ENCODE peak calls at places on chromosomes 6 and 20, in five cellular contexts. One of them, this sample, is unnamed.

GRCh38 chr20:1324598-1325172 is 4.3 kb downstream of the SDCBP2 start:
- DNase-seq in CD8-positive, alpha-beta T cell: peak
- DNase-seq in ovary: peak
- DNase-seq in GM12878: no peak
- DNase-seq in tibial nerve: no peak
- DNase-seq in this sample: no peak

GRCh38 chr6:36243562-36244212 is 26.2 kb upstream of the PNPLA1 start:
- DNase-seq in CD8-positive, alpha-beta T cell: no peak
- DNase-seq in ovary: no peak
- DNase-seq in GM12878: no peak
- DNase-seq in tibial nerve: no peak
- DNase-seq in this sample: no peak

GRCh38 chr20:56826971-56827645 is 198.0 kb downstream of the TFAP2C start:
- DNase-seq in CD8-positive, alpha-beta T cell: no peak
- DNase-seq in ovary: no peak
- DNase-seq in GM12878: no peak
- DNase-seq in tibial nerve: peak
- DNase-seq in this sample: no peak

GRCh38 chr6:157471895-157472686 is 91.1 kb downstream of the ZDHHC14 start:
- DNase-seq in CD8-positive, alpha-beta T cell: no peak
- DNase-seq in ovary: no peak
- DNase-seq in GM12878: no peak
- DNase-seq in tibial nerve: no peak
- DNase-seq in this sample: no peak

GRCh38 chr20:59565768-59566461 is 38.4 kb upstream of the PHACTR3 start:
- DNase-seq in CD8-positive, alpha-beta T cell: no peak
- DNase-seq in ovary: no peak
- DNase-seq in GM12878: no peak
- DNase-seq in tibial nerve: no peak
- DNase-seq in this sample: no peak

GRCh38 chr6:41939091-41939847 is 2.3 kb downstream of the CCND3 start:
- DNase-seq in CD8-positive, alpha-beta T cell: no peak
- DNase-seq in ovary: peak
- DNase-seq in GM12878: no peak
- DNase-seq in tibial nerve: no peak
- DNase-seq in this sample: peak

GRCh38 chr20:10626896-10627295 is 46.9 kb downstream of the JAG1 start:
- DNase-seq in CD8-positive, alpha-beta T cell: no peak
- DNase-seq in ovary: no peak
- DNase-seq in GM12878: no peak
- DNase-seq in tibial nerve: peak
- DNase-seq in this sample: no peak

GRCh38 chr6:151317206-151317994 is 74.0 kb downstream of the ZBTB2 start:
- DNase-seq in CD8-positive, alpha-beta T cell: no peak
- DNase-seq in ovary: no peak
- DNase-seq in GM12878: no peak
- DNase-seq in tibial nerve: no peak
- DNase-seq in this sample: no peak

GRCh38 chr6:11307226-11307625 is 74.8 kb upstream of the NEDD9 start:
- DNase-seq in CD8-positive, alpha-beta T cell: no peak
- DNase-seq in ovary: no peak
- DNase-seq in GM12878: no peak
- DNase-seq in tibial nerve: no peak
- DNase-seq in this sample: no peak

GRCh38 chr6:36701401-36701991 is 3.9 kb downstream of the RAB44 start:
- DNase-seq in CD8-positive, alpha-beta T cell: no peak
- DNase-seq in ovary: no peak
- DNase-seq in GM12878: no peak
- DNase-seq in tibial nerve: no peak
- DNase-seq in this sample: no peak

GRCh38 chr20:61041481-61041880 is 210.6 kb upstream of the CDH4 start:
- DNase-seq in CD8-positive, alpha-beta T cell: no peak
- DNase-seq in ovary: no peak
- DNase-seq in GM12878: no peak
- DNase-seq in tibial nerve: no peak
- DNase-seq in this sample: no peak

GRCh38 chr6:17349437-17349836 is 44.0 kb upstream of the CAP2 start:
- DNase-seq in CD8-positive, alpha-beta T cell: no peak
- DNase-seq in ovary: no peak
- DNase-seq in GM12878: no peak
- DNase-seq in tibial nerve: no peak
- DNase-seq in this sample: no peak

GRCh38 chr6:75115501-75115900 is 90.4 kb downstream of the COL12A1 start:
- DNase-seq in CD8-positive, alpha-beta T cell: no peak
- DNase-seq in ovary: no peak
- DNase-seq in GM12878: no peak
- DNase-seq in tibial nerve: no peak
- DNase-seq in this sample: no peak

GRCh38 chr20:3590164-3590563 is 73.0 kb downstream of the GFRA4 start:
- DNase-seq in CD8-positive, alpha-beta T cell: no peak
- DNase-seq in ovary: no peak
- DNase-seq in GM12878: no peak
- DNase-seq in tibial nerve: no peak
- DNase-seq in this sample: no peak

GRCh38 chr20:50636601-50637539 is 54.5 kb downstream of the RIPOR3 start:
- DNase-seq in CD8-positive, alpha-beta T cell: no peak
- DNase-seq in ovary: no peak
- DNase-seq in GM12878: no peak
- DNase-seq in tibial nerve: no peak
- DNase-seq in this sample: no peak

DNA sequence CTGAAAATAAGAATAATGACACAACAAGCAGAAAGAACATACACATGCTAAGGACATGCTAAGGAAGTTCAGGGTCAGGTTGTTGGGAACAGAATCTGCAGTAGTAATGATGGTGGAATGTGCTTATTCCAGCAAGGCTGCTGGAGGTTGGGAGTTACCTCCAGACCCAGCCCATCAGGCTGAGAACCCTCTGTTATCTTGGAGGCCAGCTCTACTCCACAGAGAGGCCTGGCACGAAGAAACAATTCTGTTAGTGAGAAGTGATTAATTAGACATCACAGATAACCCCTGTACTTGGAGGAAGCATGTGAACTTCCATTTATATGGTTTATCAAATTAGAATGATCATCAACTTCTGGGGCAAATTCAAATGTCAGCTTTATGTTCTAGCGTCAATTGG is 22.1 kb upstream of the ARHGAP18 start:
- DNase-seq in CD8-positive, alpha-beta T cell: no peak
- DNase-seq in ovary: no peak
- DNase-seq in GM12878: no peak
- DNase-seq in tibial nerve: no peak
- DNase-seq in this sample: no peak
- TF ChIP-seq CTCF in CD8-positive, alpha-beta T cell: no peak
- TF ChIP-seq CTCF in ovary: no peak
- TF ChIP-seq CTCF in GM12878: no peak
- TF ChIP-seq CTCF in tibial nerve: no peak
- TF ChIP-seq CTCF in this sample: no peak

GRCh38 chr20:15195378-15195777 is 858.0 kb upstream of the FLRT3 start:
- DNase-seq in CD8-positive, alpha-beta T cell: no peak
- DNase-seq in ovary: no peak
- DNase-seq in GM12878: no peak
- DNase-seq in tibial nerve: no peak
- DNase-seq in this sample: no peak
- H3K4me3 ChIP-seq in CD8-positive, alpha-beta T cell: no peak
- H3K4me3 ChIP-seq in ovary: no peak
- H3K4me3 ChIP-seq in GM12878: no peak
- H3K4me3 ChIP-seq in tibial nerve: no peak
- H3K4me3 ChIP-seq in this sample: no peak

GRCh38 chr6:33428219-33428890 is 8.5 kb downstream of the SYNGAP1 start:
- DNase-seq in CD8-positive, alpha-beta T cell: no peak
- DNase-seq in ovary: peak
- DNase-seq in GM12878: no peak
- DNase-seq in tibial nerve: no peak
- DNase-seq in this sample: no peak

GRCh38 chr6:33425668-33426577 is 6.1 kb downstream of the SYNGAP1 start:
- DNase-seq in CD8-positive, alpha-beta T cell: peak
- DNase-seq in ovary: peak
- DNase-seq in GM12878: no peak
- DNase-seq in tibial nerve: peak
- DNase-seq in this sample: peak

GRCh38 chr6:33428891-33429744 is 9.3 kb downstream of the SYNGAP1 start:
- DNase-seq in CD8-positive, alpha-beta T cell: no peak
- DNase-seq in ovary: peak
- DNase-seq in GM12878: no peak
- DNase-seq in tibial nerve: no peak
- DNase-seq in this sample: no peak

GRCh38 chr6:33426590-33427563 is 7.0 kb downstream of the SYNGAP1 start:
- DNase-seq in CD8-positive, alpha-beta T cell: peak
- DNase-seq in ovary: peak
- DNase-seq in GM12878: no peak
- DNase-seq in tibial nerve: no peak
- DNase-seq in this sample: no peak

DNA sequence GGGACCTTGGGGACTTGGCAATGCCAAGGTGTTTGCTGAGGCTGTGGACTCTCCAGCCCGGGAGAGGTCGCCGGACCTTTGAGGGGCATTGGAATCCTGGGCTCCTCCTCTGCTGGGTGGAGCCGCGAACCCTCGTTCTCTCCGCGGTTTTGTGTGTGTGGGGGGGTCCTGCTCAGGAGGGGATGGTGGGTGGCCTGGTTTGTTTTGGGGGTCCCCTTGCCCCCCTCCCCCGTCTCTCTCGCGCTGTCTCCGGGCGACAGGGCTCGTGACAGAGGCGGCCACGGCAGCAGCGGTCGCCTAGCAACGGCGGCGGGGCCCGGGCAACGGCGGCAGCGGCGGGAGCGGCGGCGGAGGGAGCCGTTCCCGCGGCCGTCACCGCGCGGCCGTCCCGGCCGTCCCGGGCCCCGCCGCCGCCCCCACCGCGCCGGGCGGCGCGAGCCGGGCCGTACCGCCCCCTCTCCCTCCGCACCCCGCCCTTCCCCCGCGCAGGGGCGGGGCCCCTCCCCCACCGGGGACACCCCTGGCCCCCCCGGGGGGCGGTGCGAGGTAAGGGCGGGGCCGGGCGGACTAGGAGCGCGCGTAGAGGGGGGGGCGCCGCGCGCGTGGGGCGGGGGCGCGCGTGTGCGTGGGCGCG is 7.8 kb downstream of the SYNGAP1 start:
- DNase-seq in CD8-positive, alpha-beta T cell: peak
- DNase-seq in ovary: peak
- DNase-seq in GM12878: no peak
- DNase-seq in tibial nerve: no peak
- DNase-seq in this sample: peak
- H3K27ac ChIP-seq in CD8-positive, alpha-beta T cell: peak
- H3K27ac ChIP-seq in ovary: peak
- H3K27ac ChIP-seq in GM12878: no peak
- H3K27ac ChIP-seq in tibial nerve: peak
- H3K27ac ChIP-seq in this sample: no peak

DNA sequence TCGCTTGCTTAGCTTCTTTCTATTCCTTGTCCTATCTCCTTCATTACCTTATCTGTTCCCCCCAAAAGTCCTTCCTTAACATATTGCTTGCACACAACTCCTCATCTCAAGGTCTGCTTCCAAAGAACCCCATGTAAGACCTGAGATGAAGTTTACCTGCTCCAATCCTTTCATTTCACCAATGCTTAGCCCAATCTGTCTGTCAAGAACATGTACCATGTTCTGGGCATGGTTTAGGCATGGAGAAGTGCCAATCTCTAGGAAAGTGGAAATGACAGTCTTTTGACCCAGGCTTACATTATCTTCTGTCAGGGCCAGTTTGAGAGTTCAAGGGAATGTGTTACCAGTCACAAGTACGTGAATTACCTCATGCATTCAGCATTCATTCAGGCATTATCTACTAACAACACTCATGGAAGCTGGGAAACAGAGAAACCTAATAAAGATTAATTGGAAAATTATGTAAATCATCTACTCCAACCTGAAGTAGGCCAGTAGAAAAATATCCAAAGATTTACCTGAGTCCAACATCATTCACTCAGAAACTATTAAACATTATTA is 15.8 kb upstream of the TASP1 start:
- DNase-seq in CD8-positive, alpha-beta T cell: no peak
- DNase-seq in ovary: no peak
- DNase-seq in GM12878: no peak
- DNase-seq in tibial nerve: no peak
- DNase-seq in this sample: no peak
- TF ChIP-seq CTCF in CD8-positive, alpha-beta T cell: no peak
- TF ChIP-seq CTCF in ovary: no peak
- TF ChIP-seq CTCF in GM12878: no peak
- TF ChIP-seq CTCF in tibial nerve: no peak
- TF ChIP-seq CTCF in this sample: no peak

GRCh38 chr6:73560853-73561407 is 40.1 kb upstream of the EEF1A1 start:
- DNase-seq in CD8-positive, alpha-beta T cell: no peak
- DNase-seq in ovary: no peak
- DNase-seq in GM12878: peak
- DNase-seq in tibial nerve: no peak
- DNase-seq in this sample: no peak
- H3K4me3 ChIP-seq in CD8-positive, alpha-beta T cell: no peak
- H3K4me3 ChIP-seq in ovary: no peak
- H3K4me3 ChIP-seq in GM12878: peak
- H3K4me3 ChIP-seq in tibial nerve: no peak
- H3K4me3 ChIP-seq in this sample: no peak

GRCh38 chr20:63216849-63217471 is 1.0 kb upstream of the YTHDF1 start:
- DNase-seq in CD8-positive, alpha-beta T cell: no peak
- DNase-seq in ovary: no peak
- DNase-seq in GM12878: no peak
- DNase-seq in tibial nerve: no peak
- DNase-seq in this sample: no peak
- H3K27ac ChIP-seq in CD8-positive, alpha-beta T cell: peak
- H3K27ac ChIP-seq in ovary: peak
- H3K27ac ChIP-seq in GM12878: peak
- H3K27ac ChIP-seq in tibial nerve: peak
- H3K27ac ChIP-seq in this sample: peak

GRCh38 chr20:62624325-62624690 is 18.0 kb upstream of the SLCO4A1 start:
- DNase-seq in CD8-positive, alpha-beta T cell: no peak
- DNase-seq in ovary: no peak
- DNase-seq in GM12878: no peak
- DNase-seq in tibial nerve: no peak
- DNase-seq in this sample: no peak

GRCh38 chr20:62622178-62622876 is 20.0 kb upstream of the SLCO4A1 start:
- DNase-seq in CD8-positive, alpha-beta T cell: no peak
- DNase-seq in ovary: no peak
- DNase-seq in GM12878: no peak
- DNase-seq in tibial nerve: no peak
- DNase-seq in this sample: peak

GRCh38 chr20:62624719-62625455 is 17.4 kb upstream of the SLCO4A1 start:
- DNase-seq in CD8-positive, alpha-beta T cell: no peak
- DNase-seq in ovary: no peak
- DNase-seq in GM12878: no peak
- DNase-seq in tibial nerve: peak
- DNase-seq in this sample: peak

GRCh38 chr20:62622877-62623487 is 19.3 kb upstream of the SLCO4A1 start:
- DNase-seq in CD8-positive, alpha-beta T cell: no peak
- DNase-seq in ovary: no peak
- DNase-seq in GM12878: no peak
- DNase-seq in tibial nerve: no peak
- DNase-seq in this sample: peak

GRCh38 chr20:62623488-62624324 is 18.6 kb upstream of the SLCO4A1 start:
- DNase-seq in CD8-positive, alpha-beta T cell: peak
- DNase-seq in ovary: peak
- DNase-seq in GM12878: peak
- DNase-seq in tibial nerve: peak
- DNase-seq in this sample: peak
- TF ChIP-seq CTCF in CD8-positive, alpha-beta T cell: no peak
- TF ChIP-seq CTCF in ovary: peak
- TF ChIP-seq CTCF in GM12878: no peak
- TF ChIP-seq CTCF in tibial nerve: no peak
- TF ChIP-seq CTCF in this sample: no peak

GRCh38 chr6:118800394-118801071 is 93.4 kb upstream of the ASF1A start:
- DNase-seq in CD8-positive, alpha-beta T cell: peak
- DNase-seq in ovary: peak
- DNase-seq in GM12878: peak
- DNase-seq in tibial nerve: peak
- DNase-seq in this sample: peak
- H3K4me3 ChIP-seq in CD8-positive, alpha-beta T cell: no peak
- H3K4me3 ChIP-seq in ovary: no peak
- H3K4me3 ChIP-seq in GM12878: no peak
- H3K4me3 ChIP-seq in tibial nerve: no peak
- H3K4me3 ChIP-seq in this sample: peak

This sample was measured in psoas muscle.